ENCODE peak calls at places on chromosomes 6 and 20, in five cellular contexts. Q, U, G, A and M are unnamed samples.
A peak's percentile ranks its signal among the peaks of the same experiment; 100 is the strongest.

GRCh38 chr20:2748551-2749342 is 51.7 kb downstream of the CPXM1 start:
- DNase-seq in Q (no peak), U (no peak), G (no peak), A (peak; percentile 38), M (no peak)

GRCh38 chr6:127458817-127459216 is 372 bp downstream of the KIAA0408 start:
- DNase-seq in Q (no peak), U (peak; percentile 78), G (peak; percentile 76), A (no peak), M (no peak)

GRCh38 chr20:62745959-62746288 is 37.3 kb downstream of the NTSR1 start:
- DNase-seq in Q (no peak), U (no peak), G (no peak), A (no peak), M (no peak)

GRCh38 chr6:129490551-129491245 is 219.3 kb downstream of the ARHGAP18 start:
- DNase-seq in Q (no peak), U (peak; percentile 60), G (peak; percentile 80), A (peak; percentile 58), M (no peak)

GRCh38 chr6:51415501-51415900 is 596.8 kb downstream of the TFAP2B start:
- DNase-seq in Q (no peak), U (no peak), G (no peak), A (no peak), M (no peak)

GRCh38 chr20:41085606-41086005 is 51.7 kb upstream of the PLCG1 start:
- DNase-seq in Q (no peak), U (no peak), G (no peak), A (no peak), M (no peak)

GRCh38 chr6:147677647-147678046 is 169.2 kb downstream of the SAMD5 start:
- DNase-seq in Q (no peak), U (no peak), G (no peak), A (no peak), M (no peak)

GRCh38 chr6:51568771-51569170 is 518.6 kb downstream of the PKHD1 start:
- DNase-seq in Q (no peak), U (no peak), G (no peak), A (no peak), M (no peak)

GRCh38 chr6:167684276-167685104 is 142.2 kb upstream of the AFDN start:
- DNase-seq in Q (no peak), U (no peak), G (no peak), A (no peak), M (no peak)

GRCh38 chr6:148146717-148147116 is 195.9 kb upstream of the SASH1 start:
- DNase-seq in Q (no peak), U (no peak), G (no peak), A (no peak), M (no peak)

GRCh38 chr6:28920281-28920680 is 3.5 kb downstream of the TRIM27 start:
- DNase-seq in Q (no peak), U (no peak), G (no peak), A (no peak), M (no peak)

GRCh38 chr6:22582806-22583205 is 13.4 kb downstream of the HDGFL1 start:
- DNase-seq in Q (no peak), U (no peak), G (no peak), A (no peak), M (no peak)

GRCh38 chr20:21656299-21657067 is 49.0 kb upstream of the PAX1 start:
- DNase-seq in Q (no peak), U (no peak), G (no peak), A (no peak), M (no peak)

GRCh38 chr6:41713650-41714291 is 21.6 kb downstream of the TFEB start:
- DNase-seq in Q (no peak), U (no peak), G (no peak), A (peak; percentile 49), M (no peak)

GRCh38 chr6:150296890-150297289 is 71.9 kb upstream of the IYD start:
- DNase-seq in Q (no peak), U (no peak), G (no peak), A (no peak), M (no peak)

GRCh38 chr6:44435500-44435899 is 48.0 kb downstream of the CDC5L start:
- DNase-seq in Q (no peak), U (no peak), G (no peak), A (no peak), M (no peak)

GRCh38 chr6:158564243-158565121 is 4.6 kb downstream of the TMEM181 start:
- DNase-seq in Q (no peak), U (peak; percentile 16), G (peak; percentile 57), A (no peak), M (no peak)

GRCh38 chr6:110409794-110410193 is 5.6 kb downstream of the DDO start:
- DNase-seq in Q (no peak), U (no peak), G (no peak), A (no peak), M (no peak)

GRCh38 chr20:44271915-44272663 is 25.0 kb downstream of the GDAP1L1 start:
- DNase-seq in Q (no peak), U (no peak), G (no peak), A (no peak), M (peak; percentile 19)

GRCh38 chr20:50418890-50419642 is 91.1 kb upstream of the PTPN1 start:
- DNase-seq in Q (no peak), U (peak; percentile 72), G (no peak), A (no peak), M (no peak)

GRCh38 chr20:8362457-8362856 is 230.4 kb downstream of the PLCB1 start:
- DNase-seq in Q (no peak), U (no peak), G (no peak), A (no peak), M (no peak)
- TF ChIP-seq CTCF in Q (no peak), U (no peak), G (no peak), A (no peak), M (no peak)

GRCh38 chr6:85015396-85015990 is 251.1 kb upstream of the TBX18 start:
- DNase-seq in Q (peak; percentile 70), U (peak; percentile 41), G (peak; percentile 66), A (peak; percentile 24), M (peak; percentile 80)
- TF ChIP-seq CTCF in Q (peak; percentile 75), U (peak; percentile 69), G (peak; percentile 73), A (peak; percentile 35), M (peak; percentile 94)

GRCh38 chr6:27472617-27473400 is at the start of gene ZNF184:
- DNase-seq in Q (peak; percentile 91), U (peak; percentile 93), G (peak; percentile 97), A (peak; percentile 85), M (peak; percentile 96)
- TF ChIP-seq CTCF in Q (no peak), U (no peak), G (peak; percentile 12), A (no peak), M (no peak)

GRCh38 chr6:99330159-99330558 is 19.3 kb downstream of the FAXC start:
- DNase-seq in Q (peak; percentile 52), U (peak; percentile 44), G (no peak), A (peak; percentile 78), M (peak; percentile 54)

GRCh38 chr6:99324996-99325395 is 24.5 kb downstream of the FAXC start:
- DNase-seq in Q (no peak), U (no peak), G (no peak), A (no peak), M (no peak)
- TF ChIP-seq CTCF in Q (no peak), U (no peak), G (no peak), A (no peak), M (peak; percentile 47)

DNA sequence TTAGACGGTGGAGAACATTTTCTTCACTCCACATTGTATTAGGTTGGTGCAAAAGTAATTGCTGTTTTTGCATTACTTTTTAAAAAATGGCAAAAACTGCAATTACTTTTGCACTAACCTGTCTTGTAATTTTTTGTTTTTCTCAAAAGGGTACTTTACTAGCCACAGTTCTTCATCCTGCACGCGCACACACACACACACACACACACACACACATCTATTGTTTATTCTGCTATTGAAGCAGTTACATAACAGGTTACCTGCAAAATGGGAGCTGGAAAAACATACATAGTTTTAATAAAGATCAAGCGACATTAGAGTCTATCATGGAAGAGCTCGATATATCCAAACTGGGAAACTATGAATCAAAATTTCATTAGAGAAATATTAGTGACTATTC is 235.2 kb downstream of the SIM1 start:
- DNase-seq in Q (no peak), U (no peak), G (no peak), A (no peak), M (no peak)
- TF ChIP-seq CTCF in Q (no peak), U (no peak), G (no peak), A (no peak), M (no peak)

GRCh38 chr20:57977141-57977540 is 251.3 kb downstream of the ANKRD60 start:
- DNase-seq in Q (no peak), U (no peak), G (no peak), A (no peak), M (no peak)
- TF ChIP-seq CTCF in Q (no peak), U (no peak), G (no peak), A (no peak), M (no peak)

GRCh38 chr6:117602151-117602898 is at the start of gene GOPC:
- DNase-seq in Q (peak; percentile 91), U (peak; percentile 97), G (peak; percentile 98), A (peak; percentile 96), M (peak; percentile 91)
- TF ChIP-seq CTCF in Q (no peak), U (no peak), G (peak; percentile 9), A (peak; percentile 4), M (no peak)

GRCh38 chr6:37222125-37222967 is 35.2 kb upstream of the TBC1D22B start:
- DNase-seq in Q (peak; percentile 88), U (peak; percentile 59), G (peak; percentile 91), A (peak; percentile 83), M (peak; percentile 79)
- TF ChIP-seq CTCF in Q (no peak), U (no peak), G (no peak), A (no peak), M (no peak)

GRCh38 chr6:105136433-105137350 is 43.1 kb downstream of the POPDC3 start:
- DNase-seq in Q (peak; percentile 74), U (peak; percentile 55), G (peak; percentile 69), A (peak; percentile 78), M (peak; percentile 69)
- TF ChIP-seq CTCF in Q (peak; percentile 4), U (peak; percentile 22), G (peak; percentile 30), A (no peak), M (no peak)

DNA sequence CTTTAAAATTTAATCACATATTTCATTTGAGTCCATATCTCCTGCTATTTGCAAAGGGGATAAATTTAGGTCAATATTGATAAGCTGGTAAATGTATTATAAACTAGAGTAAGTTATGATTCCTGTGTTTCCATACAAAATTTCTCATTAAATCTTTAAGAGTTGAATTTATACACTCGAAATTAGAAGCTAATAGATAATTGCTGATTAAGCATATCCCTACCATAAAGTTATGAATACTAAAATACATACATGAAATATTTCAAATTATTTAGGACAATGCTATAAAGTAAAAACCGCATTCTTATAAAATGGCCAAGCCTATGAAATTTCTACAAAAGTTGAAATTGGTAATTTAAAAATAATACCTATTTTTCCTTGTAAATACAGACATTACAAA is 71.5 kb downstream of the FAM184A start:
- DNase-seq in Q (no peak), U (no peak), G (no peak), A (no peak), M (no peak)
- TF ChIP-seq CTCF in Q (no peak), U (no peak), G (no peak), A (no peak), M (no peak)